ENCODE peak calls at places on chromosomes 12 and 14, in eight cellular contexts. Z, B, S, A, X, U, V and R are unnamed samples.

GRCh38 chr12:113174461-113175384 is 10.6 kb downstream of the DDX54 start:
- DNase-seq in Z (peak; percentile 78), B (peak; percentile 52), S (peak; percentile 77), A (peak; percentile 78), X (peak; percentile 85), U (peak; percentile 83), V (peak; percentile 87), R (peak; percentile 60)

GRCh38 chr14:34302654-34303053 is 159.4 kb downstream of the SPTSSA start:
- DNase-seq in Z (no peak), B (no peak), S (no peak), A (no peak), X (peak; percentile 73), U (no peak), V (no peak), R (no peak)

GRCh38 chr14:65413739-65414045 is 1.2 kb downstream of the FUT8 start:
- DNase-seq in Z (no peak), B (no peak), S (no peak), A (no peak), X (no peak), U (no peak), V (no peak), R (no peak)

GRCh38 chr12:112169966-112170365 is 44.6 kb downstream of the TRAFD1 start:
- DNase-seq in Z (no peak), B (no peak), S (no peak), A (no peak), X (no peak), U (peak; percentile 32), V (no peak), R (no peak)

GRCh38 chr12:45458854-45459807 is 243.2 kb downstream of the ANO6 start:
- DNase-seq in Z (no peak), B (peak; percentile 13), S (no peak), A (no peak), X (no peak), U (no peak), V (no peak), R (no peak)

GRCh38 chr12:127293507-127294310 is 973.3 kb upstream of the TMEM132C start:
- DNase-seq in Z (no peak), B (peak; percentile 33), S (peak; percentile 68), A (peak; percentile 52), X (peak; percentile 67), U (peak; percentile 75), V (peak; percentile 72), R (peak; percentile 71)

GRCh38 chr12:105226219-105226618 is 9.8 kb downstream of the APPL2 start:
- DNase-seq in Z (no peak), B (peak; percentile 97), S (peak; percentile 86), A (no peak), X (peak; percentile 65), U (peak; percentile 56), V (peak; percentile 62), R (peak; percentile 90)

GRCh38 chr14:52701223-52701622 is 5.8 kb upstream of the PSMC6 start:
- DNase-seq in Z (no peak), B (peak; percentile 6), S (no peak), A (no peak), X (no peak), U (no peak), V (no peak), R (no peak)

GRCh38 chr14:23514009-23514962 is 37.3 kb downstream of the ZFHX2 start:
- DNase-seq in Z (no peak), B (no peak), S (no peak), A (no peak), X (no peak), U (no peak), V (no peak), R (no peak)

GRCh38 chr14:56189306-56189705 is 71.1 kb downstream of the PELI2 start:
- DNase-seq in Z (no peak), B (peak; percentile 91), S (no peak), A (no peak), X (no peak), U (no peak), V (no peak), R (no peak)

GRCh38 chr14:24086193-24086955 is 7.7 kb upstream of the PCK2 start:
- DNase-seq in Z (no peak), B (no peak), S (no peak), A (no peak), X (no peak), U (no peak), V (no peak), R (no peak)

GRCh38 chr12:45547822-45548221 is 181.7 kb upstream of the ARID2 start:
- DNase-seq in Z (no peak), B (peak; percentile 13), S (no peak), A (peak; percentile 31), X (no peak), U (no peak), V (no peak), R (peak; percentile 4)

GRCh38 chr12:131092911-131093901 is 139.5 kb downstream of the ADGRD1 start:
- DNase-seq in Z (peak; percentile 18), B (no peak), S (peak; percentile 55), A (peak; percentile 88), X (peak; percentile 22), U (peak; percentile 51), V (peak; percentile 36), R (no peak)

GRCh38 chr12:112196476-112196875 is 71.1 kb downstream of the TRAFD1 start:
- DNase-seq in Z (no peak), B (no peak), S (no peak), A (no peak), X (no peak), U (no peak), V (no peak), R (no peak)

GRCh38 chr12:122022393-122023338 is 982 bp downstream of the BCL7A start:
- DNase-seq in Z (peak; percentile 52), B (no peak), S (no peak), A (no peak), X (peak; percentile 31), U (peak; percentile 73), V (peak; percentile 67), R (no peak)

GRCh38 chr12:68497702-68498101 is 113.0 kb upstream of the RAP1B start:
- DNase-seq in Z (no peak), B (peak; percentile 77), S (no peak), A (peak; percentile 31), X (no peak), U (no peak), V (no peak), R (peak; percentile 72)

GRCh38 chr12:68498736-68499135 is 112.0 kb upstream of the RAP1B start:
- DNase-seq in Z (no peak), B (no peak), S (no peak), A (no peak), X (no peak), U (no peak), V (no peak), R (no peak)

GRCh38 chr12:68497112-68497511 is 113.6 kb upstream of the RAP1B start:
- DNase-seq in Z (no peak), B (no peak), S (no peak), A (peak; percentile 65), X (no peak), U (no peak), V (no peak), R (no peak)

GRCh38 chr12:68499616-68500015 is 111.1 kb upstream of the RAP1B start:
- DNase-seq in Z (no peak), B (no peak), S (no peak), A (no peak), X (no peak), U (no peak), V (no peak), R (no peak)

GRCh38 chr12:68495666-68496065 is 115.0 kb upstream of the RAP1B start:
- DNase-seq in Z (no peak), B (peak; percentile 69), S (no peak), A (no peak), X (no peak), U (no peak), V (no peak), R (peak; percentile 23)
- TF ChIP-seq CTCF in Z (no peak), B (no peak), S (no peak), A (no peak), X (no peak), U (no peak), V (no peak), R (no peak)

GRCh38 chr12:69094606-69095216 is 144.7 kb upstream of the CPSF6 start:
- DNase-seq in Z (no peak), B (no peak), S (no peak), A (no peak), X (no peak), U (no peak), V (no peak), R (no peak)

GRCh38 chr12:69095765-69096477 is 143.4 kb upstream of the CPSF6 start:
- DNase-seq in Z (no peak), B (no peak), S (no peak), A (no peak), X (no peak), U (no peak), V (no peak), R (peak; percentile 19)

GRCh38 chr12:69087986-69088385 is 151.4 kb upstream of the CPSF6 start:
- DNase-seq in Z (no peak), B (no peak), S (no peak), A (no peak), X (no peak), U (no peak), V (no peak), R (no peak)

GRCh38 chr12:69092137-69092536 is 147.2 kb upstream of the CPSF6 start:
- DNase-seq in Z (no peak), B (no peak), S (no peak), A (no peak), X (no peak), U (no peak), V (no peak), R (no peak)

GRCh38 chr12:69091447-69092022 is 147.8 kb upstream of the CPSF6 start:
- DNase-seq in Z (no peak), B (no peak), S (no peak), A (no peak), X (no peak), U (no peak), V (no peak), R (no peak)
- TF ChIP-seq CTCF in Z (no peak), B (no peak), S (no peak), A (no peak), X (no peak), U (no peak), V (no peak), R (no peak)

DNA sequence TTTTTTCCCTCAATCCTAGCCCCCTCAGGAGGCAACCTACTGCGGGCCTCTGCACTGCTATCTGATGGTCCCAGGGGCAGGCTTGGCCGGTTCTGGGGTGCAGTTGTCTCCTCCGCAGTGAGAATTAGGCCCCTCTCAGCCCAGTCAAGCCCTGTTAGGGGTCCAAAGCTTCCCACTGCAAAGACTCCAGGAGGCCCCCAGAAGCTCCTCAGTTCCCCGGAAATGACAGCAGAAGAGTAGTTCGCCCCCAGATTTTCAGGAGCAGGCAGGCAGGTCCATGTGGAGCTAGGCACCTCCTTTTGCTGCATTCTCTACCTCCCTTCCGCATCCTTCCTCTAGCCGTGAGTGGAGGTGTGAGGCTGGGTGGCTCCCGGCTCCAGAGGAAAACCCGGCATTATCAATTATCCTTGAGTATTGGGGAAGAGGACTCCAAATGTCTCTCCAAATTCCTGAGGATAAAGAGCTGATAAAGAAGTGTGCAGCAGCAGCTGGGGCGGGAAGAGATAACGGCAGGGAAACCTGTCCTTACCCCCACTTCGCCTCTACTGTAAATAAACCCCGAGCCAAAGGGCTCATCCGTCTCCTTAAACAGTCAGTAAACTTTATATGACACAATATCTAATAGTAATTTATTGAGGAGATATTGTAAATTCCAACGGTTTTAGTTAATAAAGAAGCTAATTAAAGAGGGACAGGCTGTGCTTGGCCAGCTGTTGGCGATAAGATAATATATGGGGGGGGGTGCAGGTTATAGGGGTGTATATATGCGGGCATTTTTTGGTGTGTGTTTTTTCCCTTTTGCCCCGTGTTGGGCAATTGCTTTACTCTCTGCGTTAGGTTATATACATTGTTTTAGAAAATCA is 641 bp upstream of the HOXC12 start:
- DNase-seq in Z (no peak), B (no peak), S (no peak), A (no peak), X (no peak), U (no peak), V (no peak), R (no peak)
- TF ChIP-seq CTCF in Z (no peak), B (no peak), S (no peak), A (no peak), X (no peak), U (no peak), V (no peak), R (no peak)

GRCh38 chr12:97960741-97961608 is 498.4 kb downstream of the RMST start:
- DNase-seq in Z (no peak), B (no peak), S (no peak), A (peak; percentile 59), X (peak; percentile 21), U (no peak), V (no peak), R (no peak)
- TF ChIP-seq CTCF in Z (no peak), B (peak; percentile 7), S (peak; percentile 27), A (peak; percentile 81), X (peak; percentile 10), U (peak; percentile 67), V (peak; percentile 29), R (peak; percentile 72)